ENCODE peak calls at places on chromosomes 2 and 18, in ten cellular contexts. D, H, M, Z, I, T, U, Y, X and K are unnamed samples.

GRCh38 chr18:68241881-68242280 is 473.0 kb downstream of the TMX3 start:
- DNase-seq in D (no peak), H (no peak), M (no peak), Z (no peak), I (no peak), T (no peak), U (no peak), Y (no peak), X (no peak), K (no peak)

GRCh38 chr2:241701155-241701404 is 759 bp upstream of the ING5 start:
- DNase-seq in D (no peak), H (no peak), M (no peak), Z (no peak), I (no peak), T (no peak), U (no peak), Y (no peak), X (no peak), K (peak)

GRCh38 chr2:127515383-127515915 is 10.8 kb downstream of the IWS1 start:
- DNase-seq in D (no peak), H (no peak), M (no peak), Z (no peak), I (no peak), T (peak), U (no peak), Y (no peak), X (no peak), K (no peak)

GRCh38 chr18:53745228-53745967 is 479.1 kb downstream of the MBD2 start:
- DNase-seq in D (no peak), H (no peak), M (no peak), Z (no peak), I (no peak), T (no peak), U (no peak), Y (no peak), X (no peak), K (no peak)

GRCh38 chr2:179218848-179219594 is 45.6 kb downstream of the SESTD1 start:
- DNase-seq in D (peak), H (peak), M (peak), Z (no peak), I (peak), T (peak), U (peak), Y (peak), X (peak), K (peak)

GRCh38 chr18:50284226-50284885 is 3.0 kb upstream of the MBD1 start:
- DNase-seq in D (no peak), H (no peak), M (no peak), Z (no peak), I (no peak), T (no peak), U (no peak), Y (no peak), X (peak), K (no peak)

GRCh38 chr2:150644298-150645067 is 157.0 kb upstream of the RND3 start:
- DNase-seq in D (no peak), H (no peak), M (no peak), Z (no peak), I (no peak), T (no peak), U (no peak), Y (no peak), X (no peak), K (no peak)

GRCh38 chr2:23445450-23445868 is 60.5 kb downstream of the KLHL29 start:
- DNase-seq in D (no peak), H (no peak), M (no peak), Z (no peak), I (no peak), T (no peak), U (peak), Y (no peak), X (no peak), K (no peak)

GRCh38 chr18:59547691-59548182 is 149.5 kb downstream of the CCBE1 start:
- DNase-seq in D (no peak), H (no peak), M (no peak), Z (no peak), I (peak), T (peak), U (no peak), Y (peak), X (no peak), K (no peak)

GRCh38 chr18:10013621-10014543 is 100.1 kb downstream of the VAPA start:
- DNase-seq in D (no peak), H (no peak), M (no peak), Z (no peak), I (no peak), T (no peak), U (no peak), Y (no peak), X (no peak), K (no peak)

GRCh38 chr2:131641414-131642206 is 113.9 kb downstream of the CCDC74A start:
- DNase-seq in D (no peak), H (no peak), M (no peak), Z (no peak), I (peak), T (no peak), U (no peak), Y (no peak), X (no peak), K (peak)

GRCh38 chr18:46290440-46291020 is 186.3 kb downstream of the HAUS1 start:
- DNase-seq in D (no peak), H (no peak), M (no peak), Z (no peak), I (no peak), T (no peak), U (no peak), Y (no peak), X (no peak), K (no peak)

GRCh38 chr18:46289931-46290330 is 185.7 kb downstream of the HAUS1 start:
- DNase-seq in D (no peak), H (no peak), M (no peak), Z (no peak), I (no peak), T (no peak), U (no peak), Y (no peak), X (no peak), K (no peak)

GRCh38 chr18:46289458-46289857 is 185.3 kb downstream of the HAUS1 start:
- DNase-seq in D (no peak), H (no peak), M (no peak), Z (no peak), I (no peak), T (no peak), U (no peak), Y (no peak), X (no peak), K (no peak)

GRCh38 chr18:46293699-46294300 is 189.6 kb downstream of the HAUS1 start:
- DNase-seq in D (no peak), H (no peak), M (no peak), Z (no peak), I (no peak), T (peak), U (no peak), Y (no peak), X (no peak), K (no peak)

GRCh38 chr18:46291149-46291548 is 187.0 kb downstream of the HAUS1 start:
- DNase-seq in D (no peak), H (no peak), M (no peak), Z (no peak), I (no peak), T (no peak), U (no peak), Y (no peak), X (no peak), K (peak)
- TF ChIP-seq CTCF in D (no peak), H (no peak), M (no peak), Z (no peak), I (peak), T (no peak), U (no peak), Y (no peak), X (no peak), K (peak)

DNA sequence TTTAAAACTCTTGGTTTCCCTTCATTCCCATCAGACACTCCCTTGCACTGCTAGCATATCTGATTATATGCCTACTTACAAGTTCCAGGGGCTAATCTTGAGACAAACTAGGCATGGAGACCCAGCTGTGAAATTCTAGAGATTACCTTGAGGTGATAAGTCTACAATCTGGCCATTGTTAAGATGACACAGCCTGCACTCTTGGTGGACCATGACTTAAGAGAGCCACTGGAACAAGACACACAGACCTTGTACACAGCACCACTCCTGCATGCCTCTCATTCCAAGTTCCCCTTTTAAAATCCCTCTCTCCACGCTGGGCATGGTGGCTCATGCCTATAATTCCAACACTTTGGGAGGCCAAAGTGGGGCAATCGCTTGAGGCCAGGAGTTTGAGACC is 387.2 kb upstream of the DCC start:
- DNase-seq in D (no peak), H (no peak), M (no peak), Z (no peak), I (no peak), T (no peak), U (no peak), Y (no peak), X (no peak), K (no peak)
- TF ChIP-seq POLR2AphosphoS5 in D (no peak), H (no peak), M (no peak), Z (no peak), I (no peak), T (no peak), U (no peak), Y (no peak), X (no peak), K (no peak)

GRCh38 chr18:55903911-55904310 is 315.9 kb upstream of the TCF4 start:
- DNase-seq in D (no peak), H (no peak), M (no peak), Z (no peak), I (no peak), T (no peak), U (no peak), Y (no peak), X (no peak), K (no peak)
- H3K27ac ChIP-seq in D (no peak), H (no peak), M (no peak), Z (no peak), I (no peak), T (no peak), U (no peak), Y (no peak), X (no peak), K (no peak)

GRCh38 chr18:36419188-36419912 is 121.8 kb downstream of the FHOD3 start:
- DNase-seq in D (no peak), H (no peak), M (no peak), Z (no peak), I (no peak), T (no peak), U (no peak), Y (no peak), X (no peak), K (no peak)

GRCh38 chr18:36415606-36416005 is 118.1 kb downstream of the FHOD3 start:
- DNase-seq in D (no peak), H (no peak), M (no peak), Z (no peak), I (no peak), T (no peak), U (no peak), Y (no peak), X (no peak), K (no peak)

GRCh38 chr18:36424741-36425142 is 127.2 kb downstream of the FHOD3 start:
- DNase-seq in D (peak), H (no peak), M (no peak), Z (no peak), I (peak), T (no peak), U (no peak), Y (no peak), X (peak), K (no peak)

GRCh38 chr18:36420826-36421225 is 123.3 kb downstream of the FHOD3 start:
- DNase-seq in D (no peak), H (no peak), M (no peak), Z (no peak), I (peak), T (no peak), U (no peak), Y (no peak), X (no peak), K (no peak)

DNA sequence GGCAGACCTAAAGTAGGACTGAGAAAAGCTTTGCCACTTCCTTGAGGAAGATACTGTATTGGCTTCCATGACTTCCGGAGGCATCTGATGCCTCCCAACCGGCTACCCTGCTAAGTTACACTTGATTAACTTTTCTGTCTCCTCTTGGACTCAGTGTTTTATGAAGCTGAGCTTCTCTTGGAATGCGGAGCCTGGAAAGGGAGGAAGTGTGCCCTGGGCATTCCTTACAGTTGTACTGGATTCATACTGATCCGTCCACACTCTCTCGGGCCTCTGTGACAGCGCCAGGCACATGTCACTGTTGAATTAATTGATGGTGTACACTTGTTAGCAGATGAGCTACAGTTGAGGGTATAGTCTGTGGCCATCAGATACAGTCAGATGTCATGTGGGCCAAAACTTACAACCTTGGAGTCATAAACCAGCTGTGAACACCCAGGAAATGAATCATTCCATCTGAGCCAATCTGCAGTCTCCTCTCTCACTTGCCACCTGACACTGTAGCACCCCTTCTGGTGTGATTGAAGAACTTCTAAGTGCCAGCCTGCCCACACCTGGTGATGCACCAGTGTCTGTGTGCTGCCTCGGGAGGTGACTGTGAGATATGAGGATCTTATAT is 122.5 kb downstream of the FHOD3 start:
- DNase-seq in D (no peak), H (no peak), M (no peak), Z (no peak), I (no peak), T (peak), U (no peak), Y (no peak), X (peak), K (no peak)
- TF ChIP-seq CTCF in D (peak), H (no peak), M (no peak), Z (peak), I (peak), T (peak), U (no peak), Y (no peak), X (peak), K (no peak)

DNA sequence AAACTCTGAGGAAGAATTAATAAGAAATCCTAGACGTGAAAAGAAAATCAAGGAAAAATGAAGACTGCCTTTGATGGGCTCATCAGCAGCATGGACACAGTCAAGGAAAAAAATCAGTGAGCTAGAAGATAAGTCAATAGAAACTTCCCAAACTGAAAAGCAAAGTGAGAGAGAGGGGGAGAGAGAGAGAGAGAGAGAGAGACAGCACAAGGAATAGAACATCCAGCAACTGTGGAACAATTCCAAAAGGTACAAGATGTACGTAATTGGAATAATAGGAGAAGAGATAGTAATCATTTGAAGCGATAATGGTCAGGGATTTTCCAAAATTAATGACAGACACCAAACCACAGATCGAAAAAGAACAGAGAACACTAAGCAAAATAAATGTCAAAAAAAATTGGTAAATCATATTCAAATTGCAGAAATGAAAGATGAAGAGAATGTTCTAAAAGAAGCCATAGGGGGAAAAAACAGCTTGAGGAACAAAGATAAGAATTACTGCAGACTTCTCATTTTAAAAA is 54.5 kb downstream of the TBC1D8 start:
- DNase-seq in D (no peak), H (no peak), M (no peak), Z (no peak), I (no peak), T (no peak), U (no peak), Y (no peak), X (no peak), K (no peak)
- TF ChIP-seq POLR2AphosphoS5 in D (no peak), H (no peak), M (no peak), Z (no peak), I (no peak), T (no peak), U (no peak), Y (no peak), X (no peak), K (no peak)

GRCh38 chr2:144550916-144551315 is 31.0 kb upstream of the ZEB2 start:
- DNase-seq in D (no peak), H (no peak), M (no peak), Z (no peak), I (no peak), T (no peak), U (no peak), Y (no peak), X (no peak), K (no peak)

GRCh38 chr2:144559242-144559641 is 39.3 kb upstream of the ZEB2 start:
- DNase-seq in D (no peak), H (no peak), M (no peak), Z (no peak), I (no peak), T (no peak), U (no peak), Y (no peak), X (no peak), K (no peak)

GRCh38 chr2:144552821-144553220 is 32.9 kb upstream of the ZEB2 start:
- DNase-seq in D (no peak), H (no peak), M (no peak), Z (no peak), I (no peak), T (no peak), U (no peak), Y (no peak), X (no peak), K (no peak)

GRCh38 chr2:144553379-144553778 is 33.5 kb upstream of the ZEB2 start:
- DNase-seq in D (no peak), H (no peak), M (no peak), Z (no peak), I (no peak), T (no peak), U (peak), Y (no peak), X (no peak), K (no peak)

DNA sequence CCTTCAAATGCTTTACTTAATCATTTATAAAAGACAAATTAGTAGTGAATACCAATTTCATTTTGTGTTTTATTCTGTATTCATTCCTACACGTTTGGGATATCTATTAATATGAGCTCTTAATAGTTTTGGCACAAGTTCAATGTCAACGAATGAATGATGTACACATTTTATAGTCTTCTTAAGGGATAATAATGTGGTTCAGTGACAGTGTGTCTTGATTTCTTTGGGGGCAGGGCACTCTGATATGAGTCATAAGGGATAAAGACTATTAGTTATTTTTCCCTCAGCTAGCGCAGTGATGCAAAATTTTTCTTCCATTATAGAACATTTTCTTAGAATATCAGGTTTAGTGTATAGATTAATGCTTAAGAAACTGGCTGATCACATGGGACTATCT is 34.9 kb upstream of the ZEB2 start:
- DNase-seq in D (no peak), H (no peak), M (no peak), Z (no peak), I (no peak), T (no peak), U (no peak), Y (no peak), X (no peak), K (no peak)
- H3K27ac ChIP-seq in D (no peak), H (no peak), M (no peak), Z (no peak), I (no peak), T (no peak), U (no peak), Y (no peak), X (no peak), K (no peak)

GRCh38 chr2:25201265-25201664 is 32.9 kb upstream of the POMC start:
- DNase-seq in D (no peak), H (no peak), M (no peak), Z (peak), I (peak), T (peak), U (no peak), Y (no peak), X (peak), K (no peak)
- TF ChIP-seq CTCF in D (peak), H (no peak), M (no peak), Z (no peak), I (peak), T (peak), U (peak), Y (no peak), X (peak), K (no peak)